ENCODE peak calls at places on chromosomes 16 and 17, in seven cellular contexts. One of them, this sample, is unnamed.
A peak's percentile ranks its signal among the peaks of the same experiment; 100 is the strongest.

GRCh38 chr16:68786685-68787418 is 49.8 kb downstream of the CDH1 start:
- DNase-seq in OCI-LY7: no peak
- DNase-seq in neuronal stem cell: no peak
- DNase-seq in mesenchymal stem cell: peak; percentile 76
- DNase-seq in endothelial cell of umbilical vein: no peak
- DNase-seq in K562: no peak
- DNase-seq in GM23338: no peak
- DNase-seq in this sample: no peak

GRCh38 chr16:75087040-75087979 is 29.3 kb downstream of the LDHD start:
- DNase-seq in K562: peak; percentile 48
- DNase-seq in neuronal stem cell: no peak
- DNase-seq in GM23338: no peak
- DNase-seq in endothelial cell of umbilical vein: peak; percentile 96
- DNase-seq in mesenchymal stem cell: peak; percentile 89
- DNase-seq in OCI-LY7: no peak
- DNase-seq in this sample: no peak

GRCh38 chr16:86573215-86573614 is 5.1 kb upstream of the FOXL1 start:
- DNase-seq in GM23338: peak; percentile 86
- DNase-seq in mesenchymal stem cell: no peak
- DNase-seq in K562: no peak
- DNase-seq in neuronal stem cell: no peak
- DNase-seq in endothelial cell of umbilical vein: no peak
- DNase-seq in OCI-LY7: no peak
- DNase-seq in this sample: no peak

GRCh38 chr16:68490829-68491575 is 42.7 kb upstream of the SMPD3 start:
- DNase-seq in K562: no peak
- DNase-seq in OCI-LY7: peak; percentile 85
- DNase-seq in mesenchymal stem cell: no peak
- DNase-seq in GM23338: peak; percentile 28
- DNase-seq in neuronal stem cell: no peak
- DNase-seq in endothelial cell of umbilical vein: no peak
- DNase-seq in this sample: peak; percentile 64

GRCh38 chr17:78253946-78254672 is 22.7 kb downstream of the TMEM235 start:
- DNase-seq in mesenchymal stem cell: peak; percentile 87
- DNase-seq in endothelial cell of umbilical vein: peak; percentile 82
- DNase-seq in GM23338: peak; percentile 97
- DNase-seq in OCI-LY7: peak; percentile 88
- DNase-seq in neuronal stem cell: peak; percentile 90
- DNase-seq in K562: peak; percentile 89
- DNase-seq in this sample: peak; percentile 90

GRCh38 chr16:86291491-86291890 is 218.8 kb upstream of the FOXF1 start:
- DNase-seq in OCI-LY7: no peak
- DNase-seq in GM23338: no peak
- DNase-seq in neuronal stem cell: no peak
- DNase-seq in mesenchymal stem cell: no peak
- DNase-seq in endothelial cell of umbilical vein: no peak
- DNase-seq in K562: no peak
- DNase-seq in this sample: no peak

GRCh38 chr17:55324296-55324978 is 59.7 kb downstream of the HLF start:
- DNase-seq in neuronal stem cell: no peak
- DNase-seq in K562: no peak
- DNase-seq in endothelial cell of umbilical vein: no peak
- DNase-seq in mesenchymal stem cell: no peak
- DNase-seq in OCI-LY7: peak; percentile 17
- DNase-seq in GM23338: peak; percentile 23
- DNase-seq in this sample: no peak

GRCh38 chr17:62064791-62065563 is at the start of gene MED13:
- DNase-seq in OCI-LY7: peak; percentile 62
- DNase-seq in neuronal stem cell: peak; percentile 33
- DNase-seq in K562: peak; percentile 72
- DNase-seq in endothelial cell of umbilical vein: peak; percentile 60
- DNase-seq in mesenchymal stem cell: peak; percentile 62
- DNase-seq in GM23338: peak; percentile 64
- DNase-seq in this sample: peak; percentile 44

GRCh38 chr16:66551788-66552287 is 538 bp upstream of the CKLF start:
- DNase-seq in K562: no peak
- DNase-seq in OCI-LY7: peak; percentile 26
- DNase-seq in endothelial cell of umbilical vein: no peak
- DNase-seq in neuronal stem cell: no peak
- DNase-seq in mesenchymal stem cell: no peak
- DNase-seq in GM23338: no peak
- DNase-seq in this sample: peak; percentile 23

GRCh38 chr17:4536742-4537411 is 18.3 kb downstream of the MYBBP1A start:
- DNase-seq in neuronal stem cell: no peak
- DNase-seq in mesenchymal stem cell: peak; percentile 47
- DNase-seq in endothelial cell of umbilical vein: peak; percentile 43
- DNase-seq in GM23338: peak; percentile 30
- DNase-seq in K562: no peak
- DNase-seq in OCI-LY7: no peak
- DNase-seq in this sample: no peak

GRCh38 chr17:68290268-68290954 is 516 bp downstream of the SLC16A6 start:
- DNase-seq in endothelial cell of umbilical vein: no peak
- DNase-seq in mesenchymal stem cell: peak; percentile 36
- DNase-seq in OCI-LY7: peak; percentile 79
- DNase-seq in K562: no peak
- DNase-seq in GM23338: peak; percentile 74
- DNase-seq in neuronal stem cell: no peak
- DNase-seq in this sample: peak; percentile 71

GRCh38 chr17:72978593-72979218 is 113.8 kb downstream of the SLC39A11 start:
- DNase-seq in endothelial cell of umbilical vein: no peak
- DNase-seq in OCI-LY7: no peak
- DNase-seq in neuronal stem cell: no peak
- DNase-seq in mesenchymal stem cell: peak; percentile 85
- DNase-seq in GM23338: no peak
- DNase-seq in K562: peak; percentile 23
- DNase-seq in this sample: no peak

GRCh38 chr16:78925071-78925714 is 675.3 kb downstream of the MAF start:
- DNase-seq in neuronal stem cell: no peak
- DNase-seq in endothelial cell of umbilical vein: no peak
- DNase-seq in mesenchymal stem cell: peak; percentile 11
- DNase-seq in OCI-LY7: peak; percentile 48
- DNase-seq in K562: peak; percentile 68
- DNase-seq in GM23338: peak; percentile 64
- DNase-seq in this sample: peak; percentile 59

GRCh38 chr17:82309656-82310570 is 7.5 kb downstream of the CD7 start:
- DNase-seq in mesenchymal stem cell: no peak
- DNase-seq in OCI-LY7: no peak
- DNase-seq in K562: no peak
- DNase-seq in neuronal stem cell: no peak
- DNase-seq in GM23338: no peak
- DNase-seq in endothelial cell of umbilical vein: no peak
- DNase-seq in this sample: no peak

GRCh38 chr17:59547131-59547915 is 18.1 kb upstream of the DHX40 start:
- DNase-seq in endothelial cell of umbilical vein: peak; percentile 24
- DNase-seq in K562: no peak
- DNase-seq in neuronal stem cell: no peak
- DNase-seq in mesenchymal stem cell: peak; percentile 42
- DNase-seq in OCI-LY7: no peak
- DNase-seq in GM23338: peak; percentile 22
- DNase-seq in this sample: no peak

GRCh38 chr17:36920032-36921000 is 17.0 kb upstream of the LHX1 start:
- DNase-seq in endothelial cell of umbilical vein: no peak
- DNase-seq in OCI-LY7: no peak
- DNase-seq in mesenchymal stem cell: peak; percentile 39
- DNase-seq in GM23338: no peak
- DNase-seq in neuronal stem cell: no peak
- DNase-seq in K562: peak; percentile 50
- DNase-seq in this sample: no peak

GRCh38 chr17:54899201-54899600 is 1.5 kb upstream of the TOM1L1 start:
- DNase-seq in K562: no peak
- DNase-seq in endothelial cell of umbilical vein: no peak
- DNase-seq in mesenchymal stem cell: no peak
- DNase-seq in neuronal stem cell: no peak
- DNase-seq in GM23338: no peak
- DNase-seq in OCI-LY7: no peak
- DNase-seq in this sample: no peak

GRCh38 chr16:10824111-10824893 is 5.7 kb upstream of the TVP23A start:
- DNase-seq in OCI-LY7: no peak
- DNase-seq in endothelial cell of umbilical vein: no peak
- DNase-seq in mesenchymal stem cell: no peak
- DNase-seq in neuronal stem cell: no peak
- DNase-seq in GM23338: no peak
- DNase-seq in K562: no peak
- DNase-seq in this sample: no peak

GRCh38 chr16:7350801-7351200 is 18.2 kb downstream of the RBFOX1 start:
- DNase-seq in endothelial cell of umbilical vein: no peak
- DNase-seq in neuronal stem cell: no peak
- DNase-seq in OCI-LY7: no peak
- DNase-seq in GM23338: no peak
- DNase-seq in K562: no peak
- DNase-seq in mesenchymal stem cell: no peak
- DNase-seq in this sample: no peak

DNA sequence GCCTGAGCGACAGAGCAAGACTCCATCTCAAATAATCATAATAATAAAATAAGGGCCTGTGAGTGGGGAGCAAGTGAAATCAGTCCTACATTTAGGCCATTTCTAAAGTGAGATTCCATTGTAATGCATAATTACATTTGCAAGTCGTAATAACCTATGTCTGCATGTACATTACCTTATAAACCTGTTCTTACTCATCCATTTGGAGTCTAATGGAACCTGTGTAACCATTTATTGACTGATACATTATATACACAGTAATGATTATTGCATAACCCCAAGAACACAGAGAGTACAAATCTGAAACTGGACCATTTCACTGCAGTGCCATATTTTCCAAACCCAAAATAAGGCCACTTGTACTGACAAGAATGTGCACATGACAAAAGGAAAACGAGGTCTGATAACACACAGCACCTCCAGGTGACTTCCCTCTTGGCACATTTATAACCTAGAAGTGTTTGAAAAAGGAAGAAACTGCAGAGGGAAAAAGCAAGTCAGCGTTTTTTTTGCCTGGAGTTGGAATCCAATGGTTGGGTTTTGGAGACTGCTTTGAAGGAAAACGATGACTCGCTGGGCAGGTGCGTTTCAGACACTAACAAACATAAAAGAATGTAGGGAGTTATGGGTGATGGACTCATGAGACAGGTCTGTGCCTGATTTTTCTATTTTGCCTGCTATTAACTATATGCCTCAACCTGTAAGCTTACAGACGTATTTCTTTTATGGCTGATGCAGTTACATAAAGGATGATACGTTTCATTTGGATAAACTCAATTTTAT is 63.6 kb upstream of the KIFC3 start:
- DNase-seq in neuronal stem cell: no peak
- DNase-seq in endothelial cell of umbilical vein: no peak
- DNase-seq in OCI-LY7: no peak
- DNase-seq in K562: no peak
- DNase-seq in GM23338: no peak
- DNase-seq in mesenchymal stem cell: no peak
- DNase-seq in this sample: no peak
- H2AFZ ChIP-seq in neuronal stem cell: no peak overlapping the region
- H2AFZ ChIP-seq in endothelial cell of umbilical vein: no peak overlapping the region
- H2AFZ ChIP-seq in OCI-LY7: no peak overlapping the region
- H2AFZ ChIP-seq in K562: no peak overlapping the region
- H2AFZ ChIP-seq in GM23338: no peak overlapping the region
- H2AFZ ChIP-seq in mesenchymal stem cell: no peak overlapping the region
- H2AFZ ChIP-seq in this sample: no peak overlapping the region

GRCh38 chr17:69462010-69462409 is 47.5 kb downstream of the MAP2K6 start:
- DNase-seq in OCI-LY7: no peak
- DNase-seq in endothelial cell of umbilical vein: no peak
- DNase-seq in mesenchymal stem cell: no peak
- DNase-seq in neuronal stem cell: no peak
- DNase-seq in K562: no peak
- DNase-seq in GM23338: peak; percentile 24
- DNase-seq in this sample: no peak

GRCh38 chr17:69454051-69454450 is 39.6 kb downstream of the MAP2K6 start:
- DNase-seq in mesenchymal stem cell: no peak
- DNase-seq in endothelial cell of umbilical vein: no peak
- DNase-seq in neuronal stem cell: no peak
- DNase-seq in K562: no peak
- DNase-seq in GM23338: no peak
- DNase-seq in OCI-LY7: no peak
- DNase-seq in this sample: no peak

GRCh38 chr17:69460963-69461922 is 46.7 kb downstream of the MAP2K6 start:
- DNase-seq in neuronal stem cell: no peak
- DNase-seq in GM23338: peak; percentile 21
- DNase-seq in endothelial cell of umbilical vein: no peak
- DNase-seq in mesenchymal stem cell: no peak
- DNase-seq in OCI-LY7: no peak
- DNase-seq in K562: no peak
- DNase-seq in this sample: no peak

GRCh38 chr17:69455040-69455439 is 40.5 kb downstream of the MAP2K6 start:
- DNase-seq in endothelial cell of umbilical vein: no peak
- DNase-seq in mesenchymal stem cell: no peak
- DNase-seq in GM23338: no peak
- DNase-seq in neuronal stem cell: no peak
- DNase-seq in OCI-LY7: no peak
- DNase-seq in K562: no peak
- DNase-seq in this sample: no peak

GRCh38 chr17:69457603-69458002 is 43.1 kb downstream of the MAP2K6 start:
- DNase-seq in mesenchymal stem cell: no peak
- DNase-seq in OCI-LY7: no peak
- DNase-seq in K562: no peak
- DNase-seq in GM23338: no peak
- DNase-seq in neuronal stem cell: no peak
- DNase-seq in endothelial cell of umbilical vein: no peak
- DNase-seq in this sample: peak; percentile 45
- H3K4me1 ChIP-seq in mesenchymal stem cell: peaks cover 1% of the 10 kb centered on the region
- H3K4me1 ChIP-seq in OCI-LY7: no peaks in the 10 kb centered on the region
- H3K4me1 ChIP-seq in K562: no peaks in the 10 kb centered on the region
- H3K4me1 ChIP-seq in GM23338: peaks cover 40% of the 10 kb centered on the region
- H3K4me1 ChIP-seq in neuronal stem cell: peaks cover 4% of the 10 kb centered on the region
- H3K4me1 ChIP-seq in endothelial cell of umbilical vein: no peaks in the 10 kb centered on the region
- H3K4me1 ChIP-seq in this sample: peaks cover 4% of the 10 kb centered on the region

DNA sequence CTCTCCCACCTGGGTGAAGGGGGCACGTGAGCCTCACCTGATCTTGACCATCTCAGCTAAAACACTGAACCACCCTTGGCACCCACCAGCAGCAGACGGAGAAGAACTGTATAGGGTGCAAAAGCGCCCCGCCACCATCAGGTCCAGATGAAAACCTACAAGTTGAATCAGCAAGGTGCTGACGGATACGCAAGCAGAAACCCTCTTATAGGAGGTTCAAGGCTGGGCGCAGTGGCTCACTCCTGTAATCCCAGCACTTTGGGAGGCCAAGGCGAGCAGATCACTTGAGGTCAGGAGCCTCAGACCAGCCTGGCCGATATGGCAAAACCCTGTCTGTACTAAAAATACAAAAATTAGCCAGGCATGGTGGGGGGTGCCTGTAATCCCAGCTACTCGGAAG is 575 bp upstream of the IL17C start:
- DNase-seq in K562: no peak
- DNase-seq in endothelial cell of umbilical vein: no peak
- DNase-seq in neuronal stem cell: no peak
- DNase-seq in GM23338: no peak
- DNase-seq in mesenchymal stem cell: no peak
- DNase-seq in OCI-LY7: no peak
- DNase-seq in this sample: no peak
- H2AFZ ChIP-seq in K562: no peak overlapping the region
- H2AFZ ChIP-seq in endothelial cell of umbilical vein: no peak overlapping the region
- H2AFZ ChIP-seq in neuronal stem cell: no peak overlapping the region
- H2AFZ ChIP-seq in GM23338: no peak overlapping the region
- H2AFZ ChIP-seq in mesenchymal stem cell: no peak overlapping the region
- H2AFZ ChIP-seq in OCI-LY7: no peak overlapping the region
- H2AFZ ChIP-seq in this sample: no peak overlapping the region

DNA sequence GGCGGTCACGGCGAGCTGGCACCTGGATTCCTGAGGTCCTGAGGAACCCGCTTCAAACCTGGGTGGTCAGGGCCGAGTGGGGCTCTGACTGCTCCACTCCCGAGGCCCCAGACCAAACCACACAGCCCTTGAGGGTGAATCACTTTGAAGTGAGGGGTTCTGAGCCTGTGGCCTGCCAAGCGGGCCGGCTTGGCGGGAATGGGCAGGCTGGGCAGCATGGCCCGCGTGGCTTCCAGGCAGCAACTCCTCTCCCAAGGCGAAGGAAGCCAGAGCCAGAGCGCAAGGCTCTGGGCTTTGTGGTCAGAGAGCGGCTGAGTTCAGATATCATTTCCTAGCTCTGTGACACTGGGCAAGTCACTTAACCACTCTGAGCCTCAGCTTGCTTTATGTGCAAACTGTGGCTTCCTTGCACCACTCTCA is 42.7 kb downstream of the CMIP start:
- DNase-seq in GM23338: no peak
- DNase-seq in OCI-LY7: no peak
- DNase-seq in endothelial cell of umbilical vein: no peak
- DNase-seq in mesenchymal stem cell: no peak
- DNase-seq in K562: no peak
- DNase-seq in neuronal stem cell: no peak
- DNase-seq in this sample: no peak
- H3K4me1 ChIP-seq in GM23338: peaks cover 8% of the 10 kb centered on the region
- H3K4me1 ChIP-seq in OCI-LY7: peaks cover 38% of the 10 kb centered on the region
- H3K4me1 ChIP-seq in endothelial cell of umbilical vein: peaks cover 32% of the 10 kb centered on the region
- H3K4me1 ChIP-seq in mesenchymal stem cell: peaks cover 41% of the 10 kb centered on the region
- H3K4me1 ChIP-seq in K562: peaks cover 50% of the 10 kb centered on the region
- H3K4me1 ChIP-seq in neuronal stem cell: peaks cover 8% of the 10 kb centered on the region
- H3K4me1 ChIP-seq in this sample: no peaks in the 10 kb centered on the region